ENCODE peak calls at places on chromosomes 11 and 22, in four cellular contexts. W, N, V and B are unnamed samples.

GRCh38 chr22:46583571-46583970 is 36.6 kb upstream of the GRAMD4 start:
- DNase-seq in W (no peak), V (no peak), N (no peak), B (no peak)

GRCh38 chr22:40603088-40603605 is 33.4 kb downstream of the MRTFA start:
- DNase-seq in W (no peak), V (no peak), N (no peak), B (no peak)

GRCh38 chr11:104165014-104165413 is 1.1 kb upstream of the PDGFD start:
- DNase-seq in V (no peak), N (no peak), W (no peak), B (no peak)

GRCh38 chr11:80873309-80873999 is 1432.6 kb upstream of the TENM4 start:
- DNase-seq in W (no peak), N (peak; percentile 7), V (no peak), B (no peak)

GRCh38 chr11:69369945-69370344 is 76.0 kb downstream of the MYEOV start:
- DNase-seq in V (no peak), W (no peak), N (no peak), B (no peak)

GRCh38 chr11:114307524-114308203 is 11.5 kb downstream of the NNMT start:
- DNase-seq in V (peak; percentile 23), W (no peak), N (no peak), B (no peak)

GRCh38 chr22:50319503-50319951 is 7.3 kb downstream of the DENND6B start:
- DNase-seq in V (no peak), N (no peak), W (no peak), B (no peak)

GRCh38 chr11:8382436-8383053 is 118.9 kb upstream of the LMO1 start:
- DNase-seq in V (no peak), W (no peak), N (no peak), B (no peak)

GRCh38 chr11:48028909-48029685 is 48.7 kb downstream of the PTPRJ start:
- DNase-seq in N (no peak), W (no peak), V (no peak), B (no peak)

GRCh38 chr11:70462818-70463477 is 64.6 kb downstream of the CTTN start:
- DNase-seq in N (no peak), V (no peak), W (no peak), B (no peak)

GRCh38 chr22:42416671-42417230 is 15.5 kb downstream of the NFAM1 start:
- DNase-seq in N (no peak), W (no peak), V (no peak), B (no peak)

GRCh38 chr11:10906521-10906920 is 48.7 kb upstream of the ZBED5 start:
- DNase-seq in V (no peak), N (no peak), W (no peak), B (no peak)

GRCh38 chr11:67354314-67355022 is 1.1 kb upstream of the POLD4 start:
- DNase-seq in W (no peak), V (peak; percentile 97), N (no peak), B (no peak)
- H3K4me1 ChIP-seq in W (peaks cover 18% of the 10 kb centered on the region), V (peaks cover 46% of the 10 kb centered on the region), N (peaks cover 51% of the 10 kb centered on the region), B (peaks cover 39% of the 10 kb centered on the region)

GRCh38 chr11:64642876-64643257 is 51.8 kb downstream of the SLC22A12 start:
- DNase-seq in W (no peak), N (no peak), V (no peak), B (no peak)
- H3K4me3 ChIP-seq in W (peak overlapping the region; percentile 73), N (no peak overlapping the region), V (no peak overlapping the region), B (peak overlapping the region; percentile 58)

GRCh38 chr11:120271672-120272071 is 31.7 kb downstream of the POU2F3 start:
- DNase-seq in V (no peak), W (no peak), N (no peak), B (no peak)

GRCh38 chr11:120268686-120269085 is 28.7 kb downstream of the POU2F3 start:
- DNase-seq in N (no peak), V (no peak), W (no peak), B (no peak)

GRCh38 chr11:120270386-120270785 is 30.4 kb downstream of the POU2F3 start:
- DNase-seq in W (no peak), V (no peak), N (no peak), B (no peak)

GRCh38 chr11:120272303-120272702 is 32.4 kb downstream of the POU2F3 start:
- DNase-seq in V (no peak), W (no peak), N (no peak), B (no peak)

DNA sequence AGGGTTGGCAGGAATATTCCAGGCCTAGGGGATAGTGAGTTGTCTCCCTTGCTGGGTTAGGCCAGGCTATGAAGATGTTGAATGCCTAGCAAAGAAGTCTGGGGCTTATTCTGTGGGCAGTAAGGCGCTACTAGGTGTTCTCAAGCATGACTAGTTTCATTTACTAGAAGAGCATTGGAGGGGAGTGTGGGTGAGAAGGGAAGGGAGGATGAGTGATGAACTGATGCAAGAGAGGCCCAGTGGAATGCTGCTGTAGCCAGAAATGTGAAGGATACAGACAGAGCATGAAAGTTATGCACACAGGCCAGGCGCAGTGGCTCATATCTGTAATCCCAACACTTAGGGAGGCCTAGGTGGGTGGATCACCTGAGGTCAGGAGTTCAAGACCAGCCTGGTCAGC is 33.5 kb downstream of the POU2F3 start:
- DNase-seq in N (no peak), W (no peak), V (no peak), B (no peak)
- TF ChIP-seq SUZ12 in N (no peak), W (no peak), V (no peak), B (no peak)

GRCh38 chr22:21568207-21569075 is 927 bp downstream of the UBE2L3 start:
- DNase-seq in N (no peak), W (no peak), V (peak; percentile 34), B (no peak)
- H3K4me1 ChIP-seq in N (peaks cover 9% of the 10 kb centered on the region), W (peaks cover under 1% of the 10 kb centered on the region), V (peaks cover 65% of the 10 kb centered on the region), B (peaks cover 15% of the 10 kb centered on the region)

GRCh38 chr11:33657757-33658156 is 42.9 kb downstream of the C11orf91 start:
- DNase-seq in N (no peak), W (no peak), V (no peak), B (no peak)
- H3K4me3 ChIP-seq in N (no peak overlapping the region), W (no peak overlapping the region), V (no peak overlapping the region), B (no peak overlapping the region)

DNA sequence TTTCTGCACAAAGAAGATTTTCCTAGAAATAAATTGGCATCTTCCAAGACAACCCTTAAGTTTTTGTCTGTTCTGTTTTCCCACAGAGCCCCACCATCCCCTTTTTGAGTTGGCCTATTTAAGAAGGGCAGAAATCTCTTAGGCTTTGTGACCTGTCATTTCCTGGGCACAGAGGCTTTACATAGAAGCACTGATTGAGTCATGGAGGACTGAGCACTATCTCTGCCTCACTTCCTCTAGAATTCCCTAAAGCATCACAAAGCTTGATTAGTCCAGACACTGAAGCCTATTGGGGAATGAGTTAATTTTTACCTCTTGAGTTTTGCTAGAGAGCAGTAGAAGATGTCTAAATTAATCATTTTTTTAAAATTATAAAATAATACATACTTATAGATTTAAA is 25.4 kb downstream of the TRIM44 start:
- DNase-seq in N (no peak), V (no peak), W (no peak), B (no peak)
- TF ChIP-seq SUZ12 in N (no peak), V (no peak), W (no peak), B (no peak)

GRCh38 chr11:85525711-85526110 is 101.4 kb downstream of the DLG2 start:
- DNase-seq in V (no peak), N (no peak), W (no peak), B (no peak)
- H3K4me1 ChIP-seq in V (no peaks in the 10 kb centered on the region), N (no peaks in the 10 kb centered on the region), W (peaks cover 8% of the 10 kb centered on the region), B (no peaks in the 10 kb centered on the region)

DNA sequence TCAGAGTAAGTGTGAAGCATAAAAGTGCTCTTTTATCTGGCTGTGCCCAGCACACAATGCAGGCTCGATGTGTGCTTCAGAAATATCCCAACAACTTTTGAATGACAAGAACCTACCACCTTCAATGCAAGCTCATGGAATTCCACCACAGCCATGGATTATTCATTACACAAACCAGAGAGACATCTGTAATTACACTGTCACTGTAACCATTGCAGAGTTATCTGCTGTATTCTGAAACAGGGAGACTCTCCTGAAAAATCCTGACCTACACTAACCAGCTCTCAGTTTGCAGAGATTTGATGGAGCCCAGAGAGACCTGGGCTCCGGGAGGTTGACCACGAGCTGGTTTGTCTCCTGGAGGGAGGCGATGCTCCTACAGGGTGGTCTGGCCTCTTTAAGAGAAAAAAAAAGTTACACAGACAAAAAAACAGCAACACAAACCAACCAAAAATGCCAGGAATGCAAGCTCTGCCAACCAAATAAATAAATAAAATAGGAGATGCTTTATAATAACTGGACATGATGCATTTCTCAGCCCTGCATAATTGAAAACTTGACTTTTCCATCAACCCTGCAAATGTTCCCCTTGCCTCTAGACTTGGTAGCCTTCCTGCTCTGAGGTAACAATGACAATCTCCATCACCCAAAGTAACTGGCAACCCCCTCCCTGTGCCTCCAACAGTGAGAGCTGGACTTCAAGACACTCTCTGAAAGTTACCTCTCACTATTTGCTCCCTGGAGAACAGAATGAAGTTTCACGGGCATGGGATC is 69.7 kb downstream of the ETS1 start:
- DNase-seq in W (no peak), V (no peak), N (no peak), B (no peak)
- H3K4me3 ChIP-seq in W (no peak overlapping the region), V (no peak overlapping the region), N (peak overlapping the region; percentile 96), B (no peak overlapping the region)

GRCh38 chr11:129380413-129380812 is 4.8 kb downstream of the BARX2 start:
- DNase-seq in N (no peak), W (no peak), V (no peak), B (no peak)
- TF ChIP-seq SUZ12 in N (no peak), W (no peak), V (no peak), B (no peak)

GRCh38 chr22:22943521-22944267 is 56.1 kb downstream of the IGLL5 start:
- DNase-seq in V (no peak), N (no peak), W (no peak), B (no peak)
- H3K4me1 ChIP-seq in V (peaks cover 19% of the 10 kb centered on the region), N (peaks cover 81% of the 10 kb centered on the region), W (no peaks in the 10 kb centered on the region), B (no peaks in the 10 kb centered on the region)